ENCODE peak calls at places on chromosomes 2 and 18, in eight cellular contexts. One of them, this sample, is unnamed.

GRCh38 chr2:157936464-157936863 is 60.3 kb upstream of the ACVR1 start:
- DNase-seq in mesothelial cell of epicardium: no peak
- DNase-seq in kidney: no peak
- DNase-seq in left ventricle myocardium inferior: no peak
- DNase-seq in LoVo: no peak
- DNase-seq in breast epithelium: no peak
- DNase-seq in fibroblast of mammary gland: no peak
- DNase-seq in NCI-H774: no peak
- DNase-seq in this sample: no peak

GRCh38 chr18:8238507-8238906 is 370.7 kb upstream of the RAB12 start:
- DNase-seq in mesothelial cell of epicardium: no peak
- DNase-seq in breast epithelium: no peak
- DNase-seq in left ventricle myocardium inferior: no peak
- DNase-seq in fibroblast of mammary gland: peak; percentile 4
- DNase-seq in kidney: no peak
- DNase-seq in NCI-H774: no peak
- DNase-seq in LoVo: no peak
- DNase-seq in this sample: no peak

GRCh38 chr2:202034249-202035088 is 814 bp downstream of the FZD7 start:
- DNase-seq in NCI-H774: no peak
- DNase-seq in left ventricle myocardium inferior: peak; percentile 28
- DNase-seq in breast epithelium: no peak
- DNase-seq in kidney: peak; percentile 79
- DNase-seq in mesothelial cell of epicardium: peak; percentile 27
- DNase-seq in fibroblast of mammary gland: peak; percentile 47
- DNase-seq in LoVo: peak; percentile 9
- DNase-seq in this sample: no peak

GRCh38 chr2:149388120-149388816 is 57.9 kb downstream of the LYPD6 start:
- DNase-seq in fibroblast of mammary gland: peak; percentile 5
- DNase-seq in left ventricle myocardium inferior: no peak
- DNase-seq in breast epithelium: no peak
- DNase-seq in mesothelial cell of epicardium: no peak
- DNase-seq in LoVo: no peak
- DNase-seq in NCI-H774: no peak
- DNase-seq in kidney: no peak
- DNase-seq in this sample: no peak

GRCh38 chr18:58572181-58572580 is 56.7 kb downstream of the ALPK2 start:
- DNase-seq in mesothelial cell of epicardium: no peak
- DNase-seq in NCI-H774: no peak
- DNase-seq in breast epithelium: no peak
- DNase-seq in kidney: no peak
- DNase-seq in LoVo: peak; percentile 19
- DNase-seq in fibroblast of mammary gland: peak; percentile 100
- DNase-seq in left ventricle myocardium inferior: no peak
- DNase-seq in this sample: no peak

GRCh38 chr18:3526421-3527354 is 76.7 kb downstream of the TGIF1 start:
- DNase-seq in LoVo: no peak
- DNase-seq in left ventricle myocardium inferior: no peak
- DNase-seq in mesothelial cell of epicardium: no peak
- DNase-seq in fibroblast of mammary gland: no peak
- DNase-seq in kidney: no peak
- DNase-seq in NCI-H774: no peak
- DNase-seq in breast epithelium: no peak
- DNase-seq in this sample: peak; percentile 82

GRCh38 chr2:101341901-101342624 is 33.6 kb upstream of the RNF149 start:
- DNase-seq in kidney: peak; percentile 78
- DNase-seq in fibroblast of mammary gland: peak; percentile 78
- DNase-seq in LoVo: peak; percentile 73
- DNase-seq in breast epithelium: no peak
- DNase-seq in mesothelial cell of epicardium: peak; percentile 57
- DNase-seq in left ventricle myocardium inferior: peak; percentile 77
- DNase-seq in NCI-H774: peak; percentile 19
- DNase-seq in this sample: peak; percentile 76

GRCh38 chr2:191230174-191230573 is 15.0 kb upstream of the MYO1B start:
- DNase-seq in mesothelial cell of epicardium: no peak
- DNase-seq in kidney: no peak
- DNase-seq in LoVo: no peak
- DNase-seq in NCI-H774: no peak
- DNase-seq in left ventricle myocardium inferior: no peak
- DNase-seq in breast epithelium: no peak
- DNase-seq in fibroblast of mammary gland: peak; percentile 96
- DNase-seq in this sample: no peak

GRCh38 chr2:235763816-235764215 is 270.0 kb downstream of the AGAP1 start:
- DNase-seq in LoVo: no peak
- DNase-seq in kidney: no peak
- DNase-seq in breast epithelium: no peak
- DNase-seq in fibroblast of mammary gland: no peak
- DNase-seq in left ventricle myocardium inferior: no peak
- DNase-seq in mesothelial cell of epicardium: no peak
- DNase-seq in NCI-H774: no peak
- DNase-seq in this sample: no peak

GRCh38 chr2:192534076-192534475 is 339.3 kb upstream of the TMEFF2 start:
- DNase-seq in mesothelial cell of epicardium: no peak
- DNase-seq in NCI-H774: no peak
- DNase-seq in left ventricle myocardium inferior: no peak
- DNase-seq in breast epithelium: no peak
- DNase-seq in kidney: no peak
- DNase-seq in LoVo: no peak
- DNase-seq in fibroblast of mammary gland: no peak
- DNase-seq in this sample: no peak

GRCh38 chr2:149050188-149050587 is 11.7 kb downstream of the LYPD6B start:
- DNase-seq in left ventricle myocardium inferior: no peak
- DNase-seq in NCI-H774: no peak
- DNase-seq in mesothelial cell of epicardium: no peak
- DNase-seq in LoVo: no peak
- DNase-seq in breast epithelium: no peak
- DNase-seq in kidney: no peak
- DNase-seq in fibroblast of mammary gland: peak; percentile 64
- DNase-seq in this sample: no peak

GRCh38 chr18:8439091-8439490 is 170.1 kb upstream of the RAB12 start:
- DNase-seq in left ventricle myocardium inferior: no peak
- DNase-seq in LoVo: no peak
- DNase-seq in breast epithelium: no peak
- DNase-seq in kidney: no peak
- DNase-seq in mesothelial cell of epicardium: no peak
- DNase-seq in fibroblast of mammary gland: no peak
- DNase-seq in NCI-H774: no peak
- DNase-seq in this sample: no peak

GRCh38 chr18:49944681-49945080 is 131.3 kb upstream of the ACAA2 start:
- DNase-seq in kidney: no peak
- DNase-seq in NCI-H774: no peak
- DNase-seq in mesothelial cell of epicardium: no peak
- DNase-seq in breast epithelium: no peak
- DNase-seq in LoVo: no peak
- DNase-seq in left ventricle myocardium inferior: no peak
- DNase-seq in fibroblast of mammary gland: peak; percentile 17
- DNase-seq in this sample: no peak

GRCh38 chr2:165911231-165911630 is 42.3 kb downstream of the TTC21B start:
- DNase-seq in fibroblast of mammary gland: no peak
- DNase-seq in mesothelial cell of epicardium: no peak
- DNase-seq in left ventricle myocardium inferior: no peak
- DNase-seq in NCI-H774: no peak
- DNase-seq in LoVo: no peak
- DNase-seq in kidney: no peak
- DNase-seq in breast epithelium: no peak
- DNase-seq in this sample: no peak

GRCh38 chr2:239466046-239466754 is 65.4 kb upstream of the HDAC4 start:
- DNase-seq in left ventricle myocardium inferior: no peak
- DNase-seq in kidney: no peak
- DNase-seq in fibroblast of mammary gland: peak; percentile 24
- DNase-seq in breast epithelium: no peak
- DNase-seq in mesothelial cell of epicardium: no peak
- DNase-seq in LoVo: no peak
- DNase-seq in NCI-H774: no peak
- DNase-seq in this sample: no peak

GRCh38 chr2:23901966-23902942 is 24.7 kb downstream of the ATAD2B start:
- DNase-seq in breast epithelium: no peak
- DNase-seq in fibroblast of mammary gland: peak; percentile 77
- DNase-seq in mesothelial cell of epicardium: no peak
- DNase-seq in LoVo: peak; percentile 14
- DNase-seq in left ventricle myocardium inferior: no peak
- DNase-seq in NCI-H774: no peak
- DNase-seq in kidney: no peak
- DNase-seq in this sample: no peak

GRCh38 chr2:164843346-164843841 is 1.8 kb upstream of the COBLL1 start:
- DNase-seq in left ventricle myocardium inferior: no peak
- DNase-seq in breast epithelium: no peak
- DNase-seq in kidney: no peak
- DNase-seq in LoVo: peak; percentile 36
- DNase-seq in fibroblast of mammary gland: peak; percentile 12
- DNase-seq in mesothelial cell of epicardium: no peak
- DNase-seq in NCI-H774: no peak
- DNase-seq in this sample: no peak

This sample was measured in globus pallidus.